ENCODE peak calls at places on chromosomes 16 and 17, in six cellular contexts. K, C, U, T, W and D are unnamed samples.

GRCh38 chr16:58026139-58026704 is 668 bp downstream of the MMP15 start:
- DNase-seq in K (peak), C (peak), U (peak), T (no peak), W (peak), D (no peak)

GRCh38 chr17:49497147-49498036 is 2.3 kb downstream of the NGFR start:
- DNase-seq in K (peak), C (peak), U (peak), T (no peak), W (no peak), D (no peak)

GRCh38 chr17:44256671-44257070 is 11.3 kb downstream of the SLC4A1 start:
- DNase-seq in K (no peak), C (no peak), U (no peak), T (no peak), W (no peak), D (no peak)

GRCh38 chr17:67085406-67085805 is 41.1 kb downstream of the CACNG1 start:
- DNase-seq in K (no peak), C (no peak), U (no peak), T (no peak), W (no peak), D (no peak)

GRCh38 chr16:14302031-14302398 is 230.9 kb downstream of the MRTFB start:
- DNase-seq in K (peak), C (no peak), U (peak), T (no peak), W (peak), D (no peak)

GRCh38 chr16:84930298-84931106 is 80.8 kb downstream of the ZDHHC7 start:
- DNase-seq in K (no peak), C (no peak), U (no peak), T (no peak), W (no peak), D (no peak)

GRCh38 chr16:64153718-64154117 is 968.1 kb downstream of the CDH11 start:
- DNase-seq in K (peak), C (no peak), U (no peak), T (no peak), W (no peak), D (no peak)

GRCh38 chr16:57426356-57426755 is 20.8 kb downstream of the CIAPIN1 start:
- DNase-seq in K (no peak), C (no peak), U (no peak), T (no peak), W (no peak), D (no peak)

GRCh38 chr17:72416054-72416691 is 295.4 kb downstream of the SOX9 start:
- DNase-seq in K (no peak), C (no peak), U (no peak), T (peak), W (no peak), D (no peak)

GRCh38 chr17:41739661-41740352 is 5.4 kb upstream of the HAP1 start:
- DNase-seq in K (peak), C (no peak), U (no peak), T (no peak), W (no peak), D (no peak)

GRCh38 chr17:2853722-2854580 is 57.7 kb downstream of the RAP1GAP2 start:
- DNase-seq in K (no peak), C (peak), U (no peak), T (no peak), W (no peak), D (no peak)

GRCh38 chr16:2467301-2468141 is 3.6 kb upstream of the NTN3 start:
- DNase-seq in K (peak), C (peak), U (peak), T (no peak), W (no peak), D (peak)
- TF ChIP-seq POLR2A in K (no peak), C (no peak), U (no peak), T (peak), W (peak), D (peak)

GRCh38 chr17:56658648-56659047 is 65.1 kb downstream of the NOG start:
- DNase-seq in K (no peak), C (no peak), U (no peak), T (no peak), W (no peak), D (no peak)
- H2AFZ ChIP-seq in K (no peak), C (no peak), U (no peak), T (no peak), W (no peak), D (no peak)

DNA sequence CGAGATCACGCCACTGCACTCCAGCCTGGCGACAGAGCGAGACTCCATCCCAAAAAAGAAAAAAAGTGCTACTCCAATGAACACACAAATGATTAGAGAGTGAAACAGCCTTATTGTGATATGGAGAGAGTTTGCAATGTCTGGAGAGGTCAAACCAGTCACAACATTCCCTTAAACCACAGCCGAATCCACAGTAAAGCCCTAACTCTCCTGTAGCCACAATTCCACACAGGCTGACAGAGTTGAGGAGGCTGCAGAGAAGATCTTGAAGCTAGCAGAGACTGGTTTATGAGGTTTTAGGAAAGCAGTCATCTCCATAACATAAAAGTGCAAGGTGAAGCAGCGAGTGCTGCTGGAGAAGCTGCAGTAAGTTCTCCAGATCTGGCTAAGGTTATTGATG is 6.7 kb downstream of the RNF213 start:
- DNase-seq in K (peak), C (no peak), U (no peak), T (no peak), W (no peak), D (no peak)
- TF ChIP-seq POLR2A in K (no peak), C (no peak), U (no peak), T (no peak), W (no peak), D (no peak)

GRCh38 chr17:50499270-50499669 is 9.0 kb upstream of the MYCBPAP start:
- DNase-seq in K (no peak), C (no peak), U (no peak), T (no peak), W (no peak), D (no peak)
- H2AFZ ChIP-seq in K (no peak), C (no peak), U (no peak), T (no peak), W (no peak), D (peak)

GRCh38 chr17:77460514-77461046 is 319.8 kb downstream of the SEC14L1 start:
- DNase-seq in K (no peak), C (no peak), U (no peak), T (no peak), W (peak), D (no peak)

GRCh38 chr17:77458202-77459017 is 317.6 kb downstream of the SEC14L1 start:
- DNase-seq in K (no peak), C (no peak), U (no peak), T (no peak), W (no peak), D (no peak)

GRCh38 chr17:77456951-77457548 is 316.3 kb downstream of the SEC14L1 start:
- DNase-seq in K (no peak), C (no peak), U (no peak), T (no peak), W (no peak), D (no peak)

GRCh38 chr17:77457572-77458201 is 316.9 kb downstream of the SEC14L1 start:
- DNase-seq in K (no peak), C (no peak), U (no peak), T (no peak), W (no peak), D (no peak)

DNA sequence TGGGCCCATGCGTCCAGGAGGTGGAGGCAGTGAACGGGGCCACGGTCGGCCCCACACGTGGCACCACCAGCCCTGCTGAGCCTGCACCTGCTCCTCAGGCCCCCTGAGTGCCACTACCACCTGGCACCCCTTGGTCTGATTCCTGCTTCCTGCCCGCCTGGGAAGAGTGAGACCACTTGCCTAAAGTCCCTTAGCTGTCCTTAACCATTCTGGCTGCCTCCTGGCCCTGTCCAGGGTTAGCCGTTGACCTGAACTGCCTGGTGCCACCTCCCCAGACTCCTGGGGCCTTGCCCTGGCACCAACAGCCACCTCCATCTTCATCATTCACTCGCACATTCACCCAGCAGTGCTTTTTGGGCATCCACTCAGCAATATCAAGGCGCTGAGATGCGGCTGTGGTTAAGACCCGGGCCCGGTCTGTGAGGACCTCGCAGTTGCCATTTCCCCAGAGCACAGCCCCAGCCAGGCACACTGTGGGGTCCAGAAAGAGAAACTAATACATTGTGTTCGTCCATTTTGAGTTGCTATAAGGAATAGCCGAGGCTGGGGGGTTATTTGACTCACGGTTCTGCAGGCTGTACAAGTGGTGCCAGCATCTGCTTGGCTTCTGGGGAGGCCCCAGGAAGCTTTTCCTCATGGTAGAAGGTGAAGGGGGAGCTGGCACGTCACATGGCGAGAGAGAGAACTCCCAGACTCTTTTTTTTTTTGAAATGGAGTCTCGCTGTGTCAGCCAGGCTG is 318.4 kb downstream of the SEC14L1 start:
- DNase-seq in K (no peak), C (no peak), U (no peak), T (no peak), W (no peak), D (no peak)
- TF ChIP-seq POLR2A in K (no peak), C (no peak), U (no peak), T (no peak), W (no peak), D (no peak)

GRCh38 chr17:60109161-60109560 is 30.4 kb upstream of the HEATR6 start:
- DNase-seq in K (no peak), C (no peak), U (no peak), T (no peak), W (no peak), D (no peak)

GRCh38 chr17:60108712-60109111 is 30.0 kb upstream of the HEATR6 start:
- DNase-seq in K (no peak), C (no peak), U (no peak), T (no peak), W (no peak), D (no peak)

GRCh38 chr17:60103957-60104356 is 25.2 kb upstream of the HEATR6 start:
- DNase-seq in K (no peak), C (no peak), U (no peak), T (no peak), W (no peak), D (no peak)

GRCh38 chr17:60107526-60108257 is 29.0 kb upstream of the HEATR6 start:
- DNase-seq in K (no peak), C (no peak), U (no peak), T (no peak), W (peak), D (no peak)

GRCh38 chr17:60106377-60107059 is 27.8 kb upstream of the HEATR6 start:
- DNase-seq in K (peak), C (no peak), U (no peak), T (no peak), W (peak), D (no peak)
- H2AFZ ChIP-seq in K (peak), C (no peak), U (no peak), T (no peak), W (no peak), D (no peak)

GRCh38 chr16:9122342-9122741 is 30.9 kb downstream of the HAPSTR1 start:
- DNase-seq in K (no peak), C (peak), U (no peak), T (no peak), W (no peak), D (no peak)
- TF ChIP-seq POLR2A in K (no peak), C (no peak), U (no peak), T (no peak), W (no peak), D (no peak)